ENCODE peak calls at places on chromosomes 1 and 21, in eight cellular contexts. One of them, this sample, is unnamed.

GRCh38 chr21:44931137-44931500 is 8.7 kb upstream of the SLX9 start:
- DNase-seq in esophagus muscularis mucosa: no peak
- DNase-seq in CD8-positive, alpha-beta T cell: peak
- DNase-seq in left ventricle myocardium inferior: peak
- DNase-seq in cardiac muscle cell: peak
- DNase-seq in lower lobe of right lung: peak
- DNase-seq in fibroblast of lung: no peak
- DNase-seq in neural progenitor cell: no peak
- DNase-seq in this sample: no peak

GRCh38 chr1:188170446-188170845 is 1341.7 kb downstream of the PLA2G4A start:
- DNase-seq in esophagus muscularis mucosa: no peak
- DNase-seq in CD8-positive, alpha-beta T cell: no peak
- DNase-seq in left ventricle myocardium inferior: no peak
- DNase-seq in cardiac muscle cell: no peak
- DNase-seq in lower lobe of right lung: no peak
- DNase-seq in fibroblast of lung: no peak
- DNase-seq in neural progenitor cell: no peak
- DNase-seq in this sample: no peak

GRCh38 chr1:92219028-92219427 is 1.3 kb downstream of the C1orf146 start:
- DNase-seq in esophagus muscularis mucosa: no peak
- DNase-seq in CD8-positive, alpha-beta T cell: no peak
- DNase-seq in left ventricle myocardium inferior: no peak
- DNase-seq in cardiac muscle cell: no peak
- DNase-seq in lower lobe of right lung: no peak
- DNase-seq in fibroblast of lung: peak
- DNase-seq in neural progenitor cell: no peak
- DNase-seq in this sample: no peak

GRCh38 chr1:85502625-85503083 is 37.7 kb upstream of the DDAH1 start:
- DNase-seq in esophagus muscularis mucosa: no peak
- DNase-seq in CD8-positive, alpha-beta T cell: no peak
- DNase-seq in left ventricle myocardium inferior: no peak
- DNase-seq in cardiac muscle cell: peak
- DNase-seq in lower lobe of right lung: no peak
- DNase-seq in fibroblast of lung: peak
- DNase-seq in neural progenitor cell: peak
- DNase-seq in this sample: peak

GRCh38 chr1:42150626-42151025 is 2.6 kb upstream of the GUCA2B start:
- DNase-seq in esophagus muscularis mucosa: no peak
- DNase-seq in CD8-positive, alpha-beta T cell: no peak
- DNase-seq in left ventricle myocardium inferior: no peak
- DNase-seq in cardiac muscle cell: no peak
- DNase-seq in lower lobe of right lung: no peak
- DNase-seq in fibroblast of lung: no peak
- DNase-seq in neural progenitor cell: no peak
- DNase-seq in this sample: no peak

GRCh38 chr1:209742409-209743144 is 13.3 kb upstream of the TRAF3IP3 start:
- DNase-seq in esophagus muscularis mucosa: no peak
- DNase-seq in CD8-positive, alpha-beta T cell: no peak
- DNase-seq in left ventricle myocardium inferior: no peak
- DNase-seq in cardiac muscle cell: peak
- DNase-seq in lower lobe of right lung: no peak
- DNase-seq in fibroblast of lung: peak
- DNase-seq in neural progenitor cell: no peak
- DNase-seq in this sample: peak

GRCh38 chr1:108813326-108813725 is 43.6 kb downstream of the AKNAD1 start:
- DNase-seq in esophagus muscularis mucosa: no peak
- DNase-seq in CD8-positive, alpha-beta T cell: no peak
- DNase-seq in left ventricle myocardium inferior: no peak
- DNase-seq in cardiac muscle cell: no peak
- DNase-seq in lower lobe of right lung: no peak
- DNase-seq in fibroblast of lung: no peak
- DNase-seq in neural progenitor cell: no peak
- DNase-seq in this sample: no peak

GRCh38 chr21:42818328-42818749 is 61.0 kb downstream of the WDR4 start:
- DNase-seq in esophagus muscularis mucosa: peak
- DNase-seq in CD8-positive, alpha-beta T cell: peak
- DNase-seq in left ventricle myocardium inferior: peak
- DNase-seq in cardiac muscle cell: peak
- DNase-seq in lower lobe of right lung: peak
- DNase-seq in fibroblast of lung: peak
- DNase-seq in neural progenitor cell: peak
- DNase-seq in this sample: no peak

GRCh38 chr21:14116080-14116481 is 94.7 kb downstream of the LIPI start:
- DNase-seq in esophagus muscularis mucosa: peak
- DNase-seq in CD8-positive, alpha-beta T cell: no peak
- DNase-seq in left ventricle myocardium inferior: no peak
- DNase-seq in cardiac muscle cell: no peak
- DNase-seq in lower lobe of right lung: no peak
- DNase-seq in fibroblast of lung: no peak
- DNase-seq in neural progenitor cell: no peak
- DNase-seq in this sample: no peak

GRCh38 chr1:51936531-51936930 is 54.0 kb downstream of the RAB3B start:
- DNase-seq in esophagus muscularis mucosa: no peak
- DNase-seq in CD8-positive, alpha-beta T cell: no peak
- DNase-seq in left ventricle myocardium inferior: no peak
- DNase-seq in cardiac muscle cell: peak
- DNase-seq in lower lobe of right lung: no peak
- DNase-seq in fibroblast of lung: no peak
- DNase-seq in neural progenitor cell: no peak
- DNase-seq in this sample: no peak

GRCh38 chr1:112247971-112248370 is 148.0 kb upstream of the CTTNBP2NL start:
- DNase-seq in esophagus muscularis mucosa: no peak
- DNase-seq in CD8-positive, alpha-beta T cell: no peak
- DNase-seq in left ventricle myocardium inferior: peak
- DNase-seq in cardiac muscle cell: no peak
- DNase-seq in lower lobe of right lung: no peak
- DNase-seq in fibroblast of lung: no peak
- DNase-seq in neural progenitor cell: no peak
- DNase-seq in this sample: no peak

GRCh38 chr1:6909857-6910256 is 124.6 kb downstream of the CAMTA1 start:
- DNase-seq in esophagus muscularis mucosa: no peak
- DNase-seq in CD8-positive, alpha-beta T cell: no peak
- DNase-seq in left ventricle myocardium inferior: no peak
- DNase-seq in cardiac muscle cell: no peak
- DNase-seq in lower lobe of right lung: no peak
- DNase-seq in fibroblast of lung: no peak
- DNase-seq in neural progenitor cell: no peak
- DNase-seq in this sample: no peak

GRCh38 chr1:103461171-103462105 is 64.1 kb upstream of the RNPC3 start:
- DNase-seq in esophagus muscularis mucosa: no peak
- DNase-seq in CD8-positive, alpha-beta T cell: no peak
- DNase-seq in left ventricle myocardium inferior: no peak
- DNase-seq in cardiac muscle cell: peak
- DNase-seq in lower lobe of right lung: no peak
- DNase-seq in fibroblast of lung: peak
- DNase-seq in neural progenitor cell: peak
- DNase-seq in this sample: no peak

GRCh38 chr21:42524341-42525227 is 10.9 kb downstream of the SLC37A1 start:
- DNase-seq in esophagus muscularis mucosa: no peak
- DNase-seq in CD8-positive, alpha-beta T cell: peak
- DNase-seq in left ventricle myocardium inferior: peak
- DNase-seq in cardiac muscle cell: no peak
- DNase-seq in lower lobe of right lung: peak
- DNase-seq in fibroblast of lung: peak
- DNase-seq in neural progenitor cell: peak
- DNase-seq in this sample: no peak

GRCh38 chr1:224753491-224753890 is 137.4 kb downstream of the CNIH3 start:
- DNase-seq in esophagus muscularis mucosa: no peak
- DNase-seq in CD8-positive, alpha-beta T cell: no peak
- DNase-seq in left ventricle myocardium inferior: no peak
- DNase-seq in cardiac muscle cell: no peak
- DNase-seq in lower lobe of right lung: no peak
- DNase-seq in fibroblast of lung: no peak
- DNase-seq in neural progenitor cell: no peak
- DNase-seq in this sample: no peak

GRCh38 chr1:25799758-25800537 is at the start of gene SELENON:
- DNase-seq in esophagus muscularis mucosa: no peak
- DNase-seq in CD8-positive, alpha-beta T cell: no peak
- DNase-seq in left ventricle myocardium inferior: peak
- DNase-seq in cardiac muscle cell: peak
- DNase-seq in lower lobe of right lung: peak
- DNase-seq in fibroblast of lung: peak
- DNase-seq in neural progenitor cell: peak
- DNase-seq in this sample: no peak

GRCh38 chr21:33962290-33962689 is 46.7 kb upstream of the ATP5PO start:
- DNase-seq in esophagus muscularis mucosa: no peak
- DNase-seq in CD8-positive, alpha-beta T cell: no peak
- DNase-seq in left ventricle myocardium inferior: no peak
- DNase-seq in cardiac muscle cell: no peak
- DNase-seq in lower lobe of right lung: no peak
- DNase-seq in fibroblast of lung: no peak
- DNase-seq in neural progenitor cell: no peak
- DNase-seq in this sample: no peak

GRCh38 chr1:147598631-147599361 is 57.5 kb downstream of the BCL9 start:
- DNase-seq in esophagus muscularis mucosa: no peak
- DNase-seq in CD8-positive, alpha-beta T cell: peak
- DNase-seq in left ventricle myocardium inferior: no peak
- DNase-seq in cardiac muscle cell: peak
- DNase-seq in lower lobe of right lung: peak
- DNase-seq in fibroblast of lung: peak
- DNase-seq in neural progenitor cell: peak
- DNase-seq in this sample: no peak
- TF ChIP-seq CTCF in esophagus muscularis mucosa: no peak
- TF ChIP-seq CTCF in CD8-positive, alpha-beta T cell: no peak
- TF ChIP-seq CTCF in left ventricle myocardium inferior: no peak
- TF ChIP-seq CTCF in cardiac muscle cell: no peak
- TF ChIP-seq CTCF in lower lobe of right lung: no peak
- TF ChIP-seq CTCF in fibroblast of lung: no peak
- TF ChIP-seq CTCF in neural progenitor cell: no peak
- TF ChIP-seq CTCF in this sample: no peak

GRCh38 chr1:18927082-18927653 is 24.8 kb upstream of the ALDH4A1 start:
- DNase-seq in esophagus muscularis mucosa: no peak
- DNase-seq in CD8-positive, alpha-beta T cell: peak
- DNase-seq in left ventricle myocardium inferior: no peak
- DNase-seq in cardiac muscle cell: no peak
- DNase-seq in lower lobe of right lung: no peak
- DNase-seq in fibroblast of lung: no peak
- DNase-seq in neural progenitor cell: no peak
- DNase-seq in this sample: no peak

GRCh38 chr1:18928985-18929384 is 26.6 kb upstream of the ALDH4A1 start:
- DNase-seq in esophagus muscularis mucosa: no peak
- DNase-seq in CD8-positive, alpha-beta T cell: no peak
- DNase-seq in left ventricle myocardium inferior: no peak
- DNase-seq in cardiac muscle cell: no peak
- DNase-seq in lower lobe of right lung: no peak
- DNase-seq in fibroblast of lung: no peak
- DNase-seq in neural progenitor cell: no peak
- DNase-seq in this sample: no peak

GRCh38 chr1:18927654-18928272 is 25.4 kb upstream of the ALDH4A1 start:
- DNase-seq in esophagus muscularis mucosa: no peak
- DNase-seq in CD8-positive, alpha-beta T cell: peak
- DNase-seq in left ventricle myocardium inferior: no peak
- DNase-seq in cardiac muscle cell: peak
- DNase-seq in lower lobe of right lung: no peak
- DNase-seq in fibroblast of lung: peak
- DNase-seq in neural progenitor cell: no peak
- DNase-seq in this sample: no peak

GRCh38 chr1:18929686-18930085 is 26.8 kb downstream of the IFFO2 start:
- DNase-seq in esophagus muscularis mucosa: no peak
- DNase-seq in CD8-positive, alpha-beta T cell: no peak
- DNase-seq in left ventricle myocardium inferior: no peak
- DNase-seq in cardiac muscle cell: peak
- DNase-seq in lower lobe of right lung: no peak
- DNase-seq in fibroblast of lung: peak
- DNase-seq in neural progenitor cell: no peak
- DNase-seq in this sample: no peak

GRCh38 chr1:18928406-18928805 is 26.1 kb upstream of the ALDH4A1 start:
- DNase-seq in esophagus muscularis mucosa: no peak
- DNase-seq in CD8-positive, alpha-beta T cell: no peak
- DNase-seq in left ventricle myocardium inferior: no peak
- DNase-seq in cardiac muscle cell: no peak
- DNase-seq in lower lobe of right lung: no peak
- DNase-seq in fibroblast of lung: no peak
- DNase-seq in neural progenitor cell: no peak
- DNase-seq in this sample: no peak
- H3K27ac ChIP-seq in esophagus muscularis mucosa: no peak
- H3K27ac ChIP-seq in CD8-positive, alpha-beta T cell: peak
- H3K27ac ChIP-seq in left ventricle myocardium inferior: peak
- H3K27ac ChIP-seq in cardiac muscle cell: no peak
- H3K27ac ChIP-seq in lower lobe of right lung: peak
- H3K27ac ChIP-seq in fibroblast of lung: peak
- H3K27ac ChIP-seq in neural progenitor cell: no peak
- H3K27ac ChIP-seq in this sample: peak

GRCh38 chr1:161159087-161159914 is at the start of gene USP21:
- DNase-seq in esophagus muscularis mucosa: peak
- DNase-seq in CD8-positive, alpha-beta T cell: peak
- DNase-seq in left ventricle myocardium inferior: peak
- DNase-seq in cardiac muscle cell: peak
- DNase-seq in lower lobe of right lung: peak
- DNase-seq in fibroblast of lung: peak
- DNase-seq in neural progenitor cell: peak
- DNase-seq in this sample: peak

GRCh38 chr1:161162052-161162451 is 2.8 kb downstream of the USP21 start:
- DNase-seq in esophagus muscularis mucosa: peak
- DNase-seq in CD8-positive, alpha-beta T cell: no peak
- DNase-seq in left ventricle myocardium inferior: no peak
- DNase-seq in cardiac muscle cell: no peak
- DNase-seq in lower lobe of right lung: no peak
- DNase-seq in fibroblast of lung: no peak
- DNase-seq in neural progenitor cell: no peak
- DNase-seq in this sample: no peak

GRCh38 chr1:161161652-161162051 is 2.4 kb downstream of the USP21 start:
- DNase-seq in esophagus muscularis mucosa: no peak
- DNase-seq in CD8-positive, alpha-beta T cell: no peak
- DNase-seq in left ventricle myocardium inferior: no peak
- DNase-seq in cardiac muscle cell: no peak
- DNase-seq in lower lobe of right lung: no peak
- DNase-seq in fibroblast of lung: no peak
- DNase-seq in neural progenitor cell: no peak
- DNase-seq in this sample: no peak

GRCh38 chr1:161159915-161160248 is 582 bp downstream of the USP21 start:
- DNase-seq in esophagus muscularis mucosa: no peak
- DNase-seq in CD8-positive, alpha-beta T cell: no peak
- DNase-seq in left ventricle myocardium inferior: no peak
- DNase-seq in cardiac muscle cell: no peak
- DNase-seq in lower lobe of right lung: no peak
- DNase-seq in fibroblast of lung: no peak
- DNase-seq in neural progenitor cell: no peak
- DNase-seq in this sample: no peak

GRCh38 chr1:161160763-161161162 is 1.5 kb downstream of the USP21 start:
- DNase-seq in esophagus muscularis mucosa: no peak
- DNase-seq in CD8-positive, alpha-beta T cell: no peak
- DNase-seq in left ventricle myocardium inferior: no peak
- DNase-seq in cardiac muscle cell: no peak
- DNase-seq in lower lobe of right lung: no peak
- DNase-seq in fibroblast of lung: no peak
- DNase-seq in neural progenitor cell: no peak
- DNase-seq in this sample: no peak
- H3K4me3 ChIP-seq in esophagus muscularis mucosa: peak
- H3K4me3 ChIP-seq in CD8-positive, alpha-beta T cell: no peak
- H3K4me3 ChIP-seq in left ventricle myocardium inferior: peak
- H3K4me3 ChIP-seq in cardiac muscle cell: no peak
- H3K4me3 ChIP-seq in lower lobe of right lung: peak
- H3K4me3 ChIP-seq in fibroblast of lung: no peak
- H3K4me3 ChIP-seq in neural progenitor cell: no peak
- H3K4me3 ChIP-seq in this sample: no peak

DNA sequence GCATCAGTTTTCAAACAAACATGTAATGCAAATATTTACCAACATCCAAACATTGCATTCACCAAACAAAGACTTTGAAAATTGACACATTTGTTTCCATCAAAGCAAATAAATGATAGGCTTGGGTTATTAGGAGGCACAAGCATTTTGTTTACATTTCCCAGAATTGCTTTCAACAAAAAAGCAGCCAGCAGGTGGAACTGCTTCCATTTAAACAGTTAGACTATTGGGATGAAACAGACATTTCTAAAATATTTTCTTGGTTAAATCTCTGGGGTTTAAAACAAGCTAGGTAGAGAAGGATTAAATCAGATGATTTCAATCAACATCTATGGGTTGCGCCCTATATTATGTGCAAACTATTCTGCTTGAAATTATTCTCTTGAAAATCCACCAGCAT is 1.4 kb upstream of the LEMD1 start:
- DNase-seq in esophagus muscularis mucosa: no peak
- DNase-seq in CD8-positive, alpha-beta T cell: no peak
- DNase-seq in left ventricle myocardium inferior: no peak
- DNase-seq in cardiac muscle cell: no peak
- DNase-seq in lower lobe of right lung: no peak
- DNase-seq in fibroblast of lung: no peak
- DNase-seq in neural progenitor cell: no peak
- DNase-seq in this sample: no peak
- TF ChIP-seq CTCF in esophagus muscularis mucosa: peak
- TF ChIP-seq CTCF in CD8-positive, alpha-beta T cell: no peak
- TF ChIP-seq CTCF in left ventricle myocardium inferior: peak
- TF ChIP-seq CTCF in cardiac muscle cell: no peak
- TF ChIP-seq CTCF in lower lobe of right lung: no peak
- TF ChIP-seq CTCF in fibroblast of lung: no peak
- TF ChIP-seq CTCF in neural progenitor cell: peak
- TF ChIP-seq CTCF in this sample: no peak

This sample was measured in AG04450.